ENCODE peak calls at places on chromosomes 3 and 15, in four cellular contexts. One of them, this sample, is unnamed.

GRCh38 chr15:50791537-50791885 is 26.0 kb upstream of the SPPL2A start:
- DNase-seq in K562: no peak
- DNase-seq in HepG2: no peak
- DNase-seq in H1: no peak
- DNase-seq in this sample: no peak

GRCh38 chr15:66290518-66290917 is 2.9 kb upstream of the DIS3L start:
- DNase-seq in K562: no peak
- DNase-seq in HepG2: no peak
- DNase-seq in H1: no peak
- DNase-seq in this sample: no peak

GRCh38 chr3:14130707-14131106 is 5.9 kb downstream of the TMEM43 start:
- DNase-seq in K562: no peak
- DNase-seq in HepG2: no peak
- DNase-seq in H1: no peak
- DNase-seq in this sample: no peak

GRCh38 chr3:18645603-18646002 is 220.5 kb upstream of the SATB1 start:
- DNase-seq in K562: no peak
- DNase-seq in HepG2: no peak
- DNase-seq in H1: no peak
- DNase-seq in this sample: no peak

GRCh38 chr3:95615592-95616310 is 1198.6 kb upstream of the EPHA6 start:
- DNase-seq in K562: no peak
- DNase-seq in HepG2: no peak
- DNase-seq in H1: no peak
- DNase-seq in this sample: no peak

GRCh38 chr3:5186854-5187151 is 704 bp upstream of the EDEM1 start:
- DNase-seq in K562: peak; percentile 47
- DNase-seq in HepG2: peak; percentile 15
- DNase-seq in H1: no peak
- DNase-seq in this sample: no peak

GRCh38 chr15:40501487-40501886 is 30.7 kb downstream of the CHST14 start:
- DNase-seq in K562: no peak
- DNase-seq in HepG2: no peak
- DNase-seq in H1: no peak
- DNase-seq in this sample: no peak

GRCh38 chr3:64150527-64151238 is 74.6 kb downstream of the PRICKLE2 start:
- DNase-seq in K562: no peak
- DNase-seq in HepG2: peak; percentile 68
- DNase-seq in H1: no peak
- DNase-seq in this sample: no peak

GRCh38 chr3:87706176-87706575 is 352.6 kb downstream of the CGGBP1 start:
- DNase-seq in K562: no peak
- DNase-seq in HepG2: no peak
- DNase-seq in H1: no peak
- DNase-seq in this sample: no peak

GRCh38 chr15:80160570-80161156 is 7.9 kb downstream of the FAH start:
- DNase-seq in K562: peak; percentile 91
- DNase-seq in HepG2: peak; percentile 87
- DNase-seq in H1: no peak
- DNase-seq in this sample: no peak
- TF ChIP-seq FOSL1 in K562: peak; percentile 69
- TF ChIP-seq FOSL1 in HepG2: no peak
- TF ChIP-seq FOSL1 in H1: no peak
- TF ChIP-seq FOSL1 in this sample: no peak

DNA sequence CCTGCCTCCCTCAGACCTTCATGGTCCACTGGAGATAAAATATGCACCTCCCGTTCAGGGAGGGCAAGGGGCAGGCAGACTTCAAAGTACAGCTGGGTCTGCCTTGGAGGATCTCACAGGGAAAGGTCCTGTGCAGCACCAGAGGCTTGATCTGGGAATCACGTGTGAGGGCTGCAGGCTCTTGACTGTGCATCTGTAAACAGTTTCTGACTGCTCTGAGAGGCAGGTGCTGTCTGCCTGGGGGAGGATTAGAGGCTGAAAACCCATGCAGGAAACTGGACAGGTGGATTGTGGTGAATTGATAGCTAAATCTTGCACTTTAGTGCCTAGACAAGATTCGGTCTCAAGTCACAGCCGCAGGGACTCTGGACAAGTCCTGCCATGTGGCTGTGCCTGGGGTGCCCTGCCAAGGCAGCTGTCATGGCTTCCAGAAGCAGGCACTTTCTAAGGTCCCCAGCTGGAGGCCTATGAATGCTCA is 239.3 kb downstream of the EPHB1 start:
- DNase-seq in K562: no peak
- DNase-seq in HepG2: no peak
- DNase-seq in H1: peak; percentile 37
- DNase-seq in this sample: no peak
- TF ChIP-seq JUND in K562: no peak
- TF ChIP-seq JUND in HepG2: no peak
- TF ChIP-seq JUND in H1: no peak
- TF ChIP-seq JUND in this sample: no peak

GRCh38 chr15:85642693-85643058 is 152.0 kb downstream of the KLHL25 start:
- DNase-seq in K562: no peak
- DNase-seq in HepG2: no peak
- DNase-seq in H1: no peak
- DNase-seq in this sample: no peak

GRCh38 chr15:85646538-85647091 is 148.1 kb downstream of the KLHL25 start:
- DNase-seq in K562: no peak
- DNase-seq in HepG2: no peak
- DNase-seq in H1: no peak
- DNase-seq in this sample: no peak

GRCh38 chr15:85639752-85640381 is 154.9 kb downstream of the KLHL25 start:
- DNase-seq in K562: no peak
- DNase-seq in HepG2: no peak
- DNase-seq in H1: no peak
- DNase-seq in this sample: no peak

GRCh38 chr15:85636351-85636750 is 158.4 kb downstream of the KLHL25 start:
- DNase-seq in K562: no peak
- DNase-seq in HepG2: no peak
- DNase-seq in H1: no peak
- DNase-seq in this sample: no peak

GRCh38 chr15:85642054-85642692 is 152.6 kb downstream of the KLHL25 start:
- DNase-seq in K562: no peak
- DNase-seq in HepG2: no peak
- DNase-seq in H1: no peak
- DNase-seq in this sample: no peak
- H3K4me3 ChIP-seq in K562: no peak overlapping the region
- H3K4me3 ChIP-seq in HepG2: no peak overlapping the region
- H3K4me3 ChIP-seq in H1: no peak overlapping the region
- H3K4me3 ChIP-seq in this sample: no peak overlapping the region

GRCh38 chr3:195147649-195148121 is 123.3 kb downstream of the XXYLT1 start:
- DNase-seq in K562: no peak
- DNase-seq in HepG2: no peak
- DNase-seq in H1: no peak
- DNase-seq in this sample: no peak
- TF ChIP-seq FOSL1 in K562: no peak
- TF ChIP-seq FOSL1 in HepG2: no peak
- TF ChIP-seq FOSL1 in H1: no peak
- TF ChIP-seq FOSL1 in this sample: no peak

DNA sequence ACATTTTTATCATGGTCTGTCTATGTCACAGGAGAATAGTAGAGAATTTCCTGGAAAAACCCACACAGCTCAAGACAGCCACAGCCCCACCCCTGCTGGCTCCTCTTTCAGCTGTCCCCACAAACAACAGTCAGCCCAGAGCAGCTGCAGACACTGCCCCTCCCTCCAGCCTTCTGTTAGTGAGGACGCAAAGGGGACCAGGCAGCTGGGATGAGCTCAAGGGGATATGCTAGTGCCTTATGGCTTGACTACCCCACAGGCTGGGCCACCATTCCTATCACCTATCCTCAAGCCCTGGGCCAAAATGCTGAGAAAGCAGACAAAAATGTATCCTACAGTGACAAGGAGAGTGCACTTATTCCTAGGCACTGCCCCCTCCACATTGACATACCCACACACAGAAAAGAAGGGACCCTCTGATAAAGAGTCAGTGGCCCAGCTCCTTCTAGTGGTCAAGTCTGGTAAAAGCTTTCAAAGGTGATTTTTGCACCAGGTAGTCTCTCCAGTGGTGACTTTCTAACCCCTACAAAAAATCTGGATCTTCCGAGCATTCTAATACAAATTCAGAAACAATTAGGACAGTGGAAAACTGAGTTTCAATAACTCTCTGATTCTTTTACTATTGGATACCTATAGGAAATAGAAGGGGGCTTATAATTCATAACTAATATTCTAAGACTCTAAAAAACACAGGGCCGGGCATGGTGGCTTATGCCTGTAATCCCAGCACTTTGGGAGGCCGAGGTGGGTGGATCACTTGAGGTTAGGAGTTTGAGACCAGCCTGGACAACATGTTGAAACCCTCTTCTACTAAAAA is 3.0 kb upstream of the MAP1A start:
- DNase-seq in K562: peak; percentile 91
- DNase-seq in HepG2: peak; percentile 31
- DNase-seq in H1: peak; percentile 64
- DNase-seq in this sample: no peak
- TF ChIP-seq JUND in K562: peak; percentile 40
- TF ChIP-seq JUND in HepG2: no peak
- TF ChIP-seq JUND in H1: no peak
- TF ChIP-seq JUND in this sample: no peak

GRCh38 chr15:98755781-98756180 is 107.4 kb downstream of the IGF1R start:
- DNase-seq in K562: no peak
- DNase-seq in HepG2: no peak
- DNase-seq in H1: no peak
- DNase-seq in this sample: no peak

GRCh38 chr15:98754283-98755022 is 106.1 kb downstream of the IGF1R start:
- DNase-seq in K562: no peak
- DNase-seq in HepG2: no peak
- DNase-seq in H1: peak; percentile 45
- DNase-seq in this sample: no peak

GRCh38 chr15:98751767-98752166 is 103.4 kb downstream of the IGF1R start:
- DNase-seq in K562: no peak
- DNase-seq in HepG2: peak; percentile 31
- DNase-seq in H1: no peak
- DNase-seq in this sample: no peak

GRCh38 chr15:98755138-98755537 is 106.8 kb downstream of the IGF1R start:
- DNase-seq in K562: no peak
- DNase-seq in HepG2: no peak
- DNase-seq in H1: no peak
- DNase-seq in this sample: no peak

DNA sequence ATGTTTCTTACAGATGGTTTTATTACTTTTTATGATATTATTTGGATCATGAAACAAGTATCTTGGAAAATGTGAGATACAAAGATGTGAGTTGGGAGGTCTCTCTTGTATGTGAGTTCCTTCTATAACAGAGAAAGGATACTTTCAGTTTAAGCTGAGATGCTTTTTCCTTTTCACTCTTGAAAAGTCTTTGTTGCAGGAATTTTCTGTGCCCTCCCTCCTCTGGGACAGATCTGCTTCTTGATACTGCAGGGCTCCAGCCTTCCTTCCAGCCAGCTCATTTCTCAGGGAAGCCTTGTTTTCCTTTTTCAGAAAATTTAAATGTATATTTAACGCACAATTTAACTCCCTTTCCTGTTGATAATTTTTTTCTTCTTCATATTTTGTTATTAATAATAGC is 105.4 kb downstream of the IGF1R start:
- DNase-seq in K562: no peak
- DNase-seq in HepG2: no peak
- DNase-seq in H1: no peak
- DNase-seq in this sample: no peak
- H3K4me3 ChIP-seq in K562: no peak overlapping the region
- H3K4me3 ChIP-seq in HepG2: no peak overlapping the region
- H3K4me3 ChIP-seq in H1: no peak overlapping the region
- H3K4me3 ChIP-seq in this sample: no peak overlapping the region

DNA sequence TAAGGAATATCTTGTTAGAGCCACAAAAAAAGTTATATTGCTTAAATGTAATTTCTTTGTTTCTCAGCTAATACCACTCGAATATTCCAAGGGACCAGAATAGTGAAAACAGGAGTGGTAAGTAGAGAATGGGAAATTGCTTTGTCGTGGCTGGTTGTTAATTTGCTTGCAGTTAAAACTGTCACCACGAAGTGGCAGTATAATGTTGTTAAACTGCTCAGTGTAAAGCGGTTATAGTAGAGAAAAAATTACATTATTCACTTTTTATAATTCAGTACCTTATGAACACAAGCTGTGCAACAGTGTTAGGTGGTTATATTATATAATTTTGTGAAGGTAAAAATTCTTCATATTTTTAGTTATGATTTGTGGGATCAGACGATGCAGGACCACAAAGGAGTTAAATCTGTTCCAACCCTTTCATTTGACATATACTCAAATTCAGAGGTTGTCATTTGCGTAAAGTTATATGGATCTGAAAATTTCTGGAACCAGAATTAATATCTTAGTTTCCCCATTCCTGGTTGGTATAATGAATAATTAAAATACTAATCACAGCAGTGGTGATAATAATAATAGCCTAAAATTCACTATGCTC is 171.8 kb downstream of the FEZF2 start:
- DNase-seq in K562: peak; percentile 33
- DNase-seq in HepG2: peak; percentile 15
- DNase-seq in H1: no peak
- DNase-seq in this sample: peak; percentile 16
- TF ChIP-seq FOSL1 in K562: no peak
- TF ChIP-seq FOSL1 in HepG2: no peak
- TF ChIP-seq FOSL1 in H1: no peak
- TF ChIP-seq FOSL1 in this sample: no peak

GRCh38 chr3:188670446-188670845 is 501.3 kb upstream of the TPRG1 start:
- DNase-seq in K562: no peak
- DNase-seq in HepG2: no peak
- DNase-seq in H1: no peak
- DNase-seq in this sample: no peak
- TF ChIP-seq JUND in K562: no peak
- TF ChIP-seq JUND in HepG2: no peak
- TF ChIP-seq JUND in H1: no peak
- TF ChIP-seq JUND in this sample: no peak